ENCODE peak calls at places on chromosomes 7 and 10, in ten cellular contexts. One of them, this sample, is unnamed.

GRCh38 chr7:111029574-111030357 is 61.2 kb upstream of the LRRN3 start:
- DNase-seq in WTC11: no peak
- DNase-seq in K562: no peak
- DNase-seq in T-helper 2 cell: peak; percentile 69
- DNase-seq in CD4-positive, alpha-beta T cell: no peak
- DNase-seq in stimulated activated CD4-positive, alpha-beta T cell treated with anti-CD3 and anti-CD28 coated beads, Interleukin-1b, Interleukin-23, amount 100 ng/mL, for 4 hours: peak; percentile 32
- DNase-seq in uterus: no peak
- DNase-seq in NCI-H1417 treated with DMSO at 0.1 percent for 48 hours: no peak
- DNase-seq in right cardiac atrium: no peak
- DNase-seq in NCI-H2081: no peak
- DNase-seq in this sample: peak; percentile 33

GRCh38 chr7:31796375-31796774 is 109.4 kb downstream of the PPP1R17 start:
- DNase-seq in WTC11: no peak
- DNase-seq in K562: no peak
- DNase-seq in T-helper 2 cell: no peak
- DNase-seq in CD4-positive, alpha-beta T cell: no peak
- DNase-seq in stimulated activated CD4-positive, alpha-beta T cell treated with anti-CD3 and anti-CD28 coated beads, Interleukin-1b, Interleukin-23, amount 100 ng/mL, for 4 hours: no peak
- DNase-seq in uterus: no peak
- DNase-seq in NCI-H1417 treated with DMSO at 0.1 percent for 48 hours: no peak
- DNase-seq in right cardiac atrium: no peak
- DNase-seq in NCI-H2081: no peak
- DNase-seq in this sample: no peak

GRCh38 chr7:151024435-151025056 is at the start of gene ATG9B:
- DNase-seq in WTC11: no peak
- DNase-seq in K562: no peak
- DNase-seq in T-helper 2 cell: no peak
- DNase-seq in CD4-positive, alpha-beta T cell: no peak
- DNase-seq in stimulated activated CD4-positive, alpha-beta T cell treated with anti-CD3 and anti-CD28 coated beads, Interleukin-1b, Interleukin-23, amount 100 ng/mL, for 4 hours: no peak
- DNase-seq in uterus: no peak
- DNase-seq in NCI-H1417 treated with DMSO at 0.1 percent for 48 hours: no peak
- DNase-seq in right cardiac atrium: no peak
- DNase-seq in NCI-H2081: no peak
- DNase-seq in this sample: peak; percentile 46

GRCh38 chr7:730501-731439 is 3.7 kb upstream of the PRKAR1B start:
- DNase-seq in WTC11: no peak
- DNase-seq in K562: no peak
- DNase-seq in T-helper 2 cell: no peak
- DNase-seq in CD4-positive, alpha-beta T cell: no peak
- DNase-seq in stimulated activated CD4-positive, alpha-beta T cell treated with anti-CD3 and anti-CD28 coated beads, Interleukin-1b, Interleukin-23, amount 100 ng/mL, for 4 hours: no peak
- DNase-seq in uterus: no peak
- DNase-seq in NCI-H1417 treated with DMSO at 0.1 percent for 48 hours: no peak
- DNase-seq in right cardiac atrium: no peak
- DNase-seq in NCI-H2081: no peak
- DNase-seq in this sample: no peak

GRCh38 chr7:7883394-7883793 is 85.2 kb upstream of the GLCCI1 start:
- DNase-seq in WTC11: no peak
- DNase-seq in K562: no peak
- DNase-seq in T-helper 2 cell: no peak
- DNase-seq in CD4-positive, alpha-beta T cell: no peak
- DNase-seq in stimulated activated CD4-positive, alpha-beta T cell treated with anti-CD3 and anti-CD28 coated beads, Interleukin-1b, Interleukin-23, amount 100 ng/mL, for 4 hours: no peak
- DNase-seq in uterus: no peak
- DNase-seq in NCI-H1417 treated with DMSO at 0.1 percent for 48 hours: no peak
- DNase-seq in right cardiac atrium: no peak
- DNase-seq in NCI-H2081: no peak
- DNase-seq in this sample: no peak

GRCh38 chr7:105154084-105154483 is 140.1 kb downstream of the KMT2E start:
- DNase-seq in WTC11: no peak
- DNase-seq in K562: no peak
- DNase-seq in T-helper 2 cell: no peak
- DNase-seq in CD4-positive, alpha-beta T cell: no peak
- DNase-seq in stimulated activated CD4-positive, alpha-beta T cell treated with anti-CD3 and anti-CD28 coated beads, Interleukin-1b, Interleukin-23, amount 100 ng/mL, for 4 hours: no peak
- DNase-seq in uterus: no peak
- DNase-seq in NCI-H1417 treated with DMSO at 0.1 percent for 48 hours: no peak
- DNase-seq in right cardiac atrium: no peak
- DNase-seq in NCI-H2081: no peak
- DNase-seq in this sample: no peak

GRCh38 chr10:19570991-19571390 is 245.2 kb upstream of the PLXDC2 start:
- DNase-seq in WTC11: no peak
- DNase-seq in K562: no peak
- DNase-seq in T-helper 2 cell: no peak
- DNase-seq in CD4-positive, alpha-beta T cell: no peak
- DNase-seq in stimulated activated CD4-positive, alpha-beta T cell treated with anti-CD3 and anti-CD28 coated beads, Interleukin-1b, Interleukin-23, amount 100 ng/mL, for 4 hours: no peak
- DNase-seq in uterus: no peak
- DNase-seq in NCI-H1417 treated with DMSO at 0.1 percent for 48 hours: no peak
- DNase-seq in right cardiac atrium: no peak
- DNase-seq in NCI-H2081: no peak
- DNase-seq in this sample: no peak

GRCh38 chr10:102963237-102963886 is 45.3 kb downstream of the CNNM2 start:
- DNase-seq in WTC11: no peak
- DNase-seq in K562: peak; percentile 15
- DNase-seq in T-helper 2 cell: no peak
- DNase-seq in CD4-positive, alpha-beta T cell: no peak
- DNase-seq in stimulated activated CD4-positive, alpha-beta T cell treated with anti-CD3 and anti-CD28 coated beads, Interleukin-1b, Interleukin-23, amount 100 ng/mL, for 4 hours: no peak
- DNase-seq in uterus: no peak
- DNase-seq in NCI-H1417 treated with DMSO at 0.1 percent for 48 hours: no peak
- DNase-seq in right cardiac atrium: no peak
- DNase-seq in NCI-H2081: no peak
- DNase-seq in this sample: no peak

GRCh38 chr10:70722820-70723424 is 50.6 kb downstream of the ADAMTS14 start:
- DNase-seq in WTC11: no peak
- DNase-seq in K562: no peak
- DNase-seq in T-helper 2 cell: no peak
- DNase-seq in CD4-positive, alpha-beta T cell: no peak
- DNase-seq in stimulated activated CD4-positive, alpha-beta T cell treated with anti-CD3 and anti-CD28 coated beads, Interleukin-1b, Interleukin-23, amount 100 ng/mL, for 4 hours: no peak
- DNase-seq in uterus: no peak
- DNase-seq in NCI-H1417 treated with DMSO at 0.1 percent for 48 hours: no peak
- DNase-seq in right cardiac atrium: no peak
- DNase-seq in NCI-H2081: no peak
- DNase-seq in this sample: no peak

GRCh38 chr10:103476046-103476768 is 2.8 kb downstream of the CALHM3 start:
- DNase-seq in WTC11: peak; percentile 73
- DNase-seq in K562: peak; percentile 45
- DNase-seq in T-helper 2 cell: peak; percentile 56
- DNase-seq in CD4-positive, alpha-beta T cell: no peak
- DNase-seq in stimulated activated CD4-positive, alpha-beta T cell treated with anti-CD3 and anti-CD28 coated beads, Interleukin-1b, Interleukin-23, amount 100 ng/mL, for 4 hours: no peak
- DNase-seq in uterus: no peak
- DNase-seq in NCI-H1417 treated with DMSO at 0.1 percent for 48 hours: no peak
- DNase-seq in right cardiac atrium: no peak
- DNase-seq in NCI-H2081: no peak
- DNase-seq in this sample: no peak

GRCh38 chr10:84237199-84238051 is 3.9 kb downstream of the LRIT1 start:
- DNase-seq in WTC11: peak; percentile 84
- DNase-seq in K562: peak; percentile 65
- DNase-seq in T-helper 2 cell: no peak
- DNase-seq in CD4-positive, alpha-beta T cell: no peak
- DNase-seq in stimulated activated CD4-positive, alpha-beta T cell treated with anti-CD3 and anti-CD28 coated beads, Interleukin-1b, Interleukin-23, amount 100 ng/mL, for 4 hours: no peak
- DNase-seq in uterus: no peak
- DNase-seq in NCI-H1417 treated with DMSO at 0.1 percent for 48 hours: no peak
- DNase-seq in right cardiac atrium: peak; percentile 74
- DNase-seq in NCI-H2081: no peak
- DNase-seq in this sample: no peak

GRCh38 chr10:114526497-114527238 is 122.4 kb upstream of the AFAP1L2 start:
- DNase-seq in WTC11: peak; percentile 83
- DNase-seq in K562: no peak
- DNase-seq in T-helper 2 cell: peak; percentile 98
- DNase-seq in CD4-positive, alpha-beta T cell: peak; percentile 86
- DNase-seq in stimulated activated CD4-positive, alpha-beta T cell treated with anti-CD3 and anti-CD28 coated beads, Interleukin-1b, Interleukin-23, amount 100 ng/mL, for 4 hours: peak; percentile 79
- DNase-seq in uterus: peak; percentile 74
- DNase-seq in NCI-H1417 treated with DMSO at 0.1 percent for 48 hours: peak; percentile 61
- DNase-seq in right cardiac atrium: peak; percentile 89
- DNase-seq in NCI-H2081: peak; percentile 85
- DNase-seq in this sample: peak; percentile 88

GRCh38 chr7:114818501-114818900 is 103.4 kb upstream of the MDFIC start:
- DNase-seq in WTC11: no peak
- DNase-seq in K562: no peak
- DNase-seq in T-helper 2 cell: no peak
- DNase-seq in CD4-positive, alpha-beta T cell: no peak
- DNase-seq in stimulated activated CD4-positive, alpha-beta T cell treated with anti-CD3 and anti-CD28 coated beads, Interleukin-1b, Interleukin-23, amount 100 ng/mL, for 4 hours: no peak
- DNase-seq in uterus: no peak
- DNase-seq in NCI-H1417 treated with DMSO at 0.1 percent for 48 hours: no peak
- DNase-seq in right cardiac atrium: no peak
- DNase-seq in NCI-H2081: no peak
- DNase-seq in this sample: no peak

GRCh38 chr10:20267734-20268133 is 451.5 kb downstream of the PLXDC2 start:
- DNase-seq in WTC11: no peak
- DNase-seq in K562: no peak
- DNase-seq in T-helper 2 cell: no peak
- DNase-seq in CD4-positive, alpha-beta T cell: no peak
- DNase-seq in stimulated activated CD4-positive, alpha-beta T cell treated with anti-CD3 and anti-CD28 coated beads, Interleukin-1b, Interleukin-23, amount 100 ng/mL, for 4 hours: no peak
- DNase-seq in uterus: no peak
- DNase-seq in NCI-H1417 treated with DMSO at 0.1 percent for 48 hours: no peak
- DNase-seq in right cardiac atrium: no peak
- DNase-seq in NCI-H2081: no peak
- DNase-seq in this sample: no peak

GRCh38 chr7:90337106-90337505 is 9.4 kb upstream of the GTPBP10 start:
- DNase-seq in WTC11: no peak
- DNase-seq in K562: no peak
- DNase-seq in T-helper 2 cell: no peak
- DNase-seq in CD4-positive, alpha-beta T cell: no peak
- DNase-seq in stimulated activated CD4-positive, alpha-beta T cell treated with anti-CD3 and anti-CD28 coated beads, Interleukin-1b, Interleukin-23, amount 100 ng/mL, for 4 hours: no peak
- DNase-seq in uterus: no peak
- DNase-seq in NCI-H1417 treated with DMSO at 0.1 percent for 48 hours: no peak
- DNase-seq in right cardiac atrium: no peak
- DNase-seq in NCI-H2081: no peak
- DNase-seq in this sample: no peak